ENCODE peak calls at places on chromosomes 11 and 22, in eight cellular contexts. C is fibroblast of pulmonary artery; R is T-cell; J is BE2C; H is NCI-H187; M is choroid plexus epithelial cell; N is stimulated activated CD4-positive, alpha-beta T cell treated with anti-CD3 and anti-CD28 coated beads, Interleukin-1b, Interleukin-23, amount 100 ng/mL, for 24 hours; X is brain microvascular endothelial cell. O is an unnamed sample.

GRCh38 chr11:32381149-32381548 is 54.2 kb downstream of the WT1 start:
- DNase-seq in C (no peak), R (no peak), J (no peak), H (no peak), M (no peak), N (no peak), X (no peak), O (no peak)

GRCh38 chr11:86748296-86748695 is 52.0 kb upstream of the PRSS23 start:
- DNase-seq in C (no peak), R (no peak), J (no peak), H (no peak), M (peak; percentile 55), N (no peak), X (peak; percentile 61), O (no peak)

GRCh38 chr22:20636945-20637344 is 129.5 kb downstream of the MED15 start:
- DNase-seq in C (no peak), R (no peak), J (no peak), H (no peak), M (no peak), N (no peak), X (no peak), O (no peak)

GRCh38 chr22:39236321-39237275 is 8.2 kb downstream of the PDGFB start:
- DNase-seq in C (no peak), R (peak; percentile 46), J (no peak), H (peak; percentile 51), M (no peak), N (no peak), X (peak; percentile 51), O (peak; percentile 67)

GRCh38 chr22:44730490-44731356 is 21.7 kb upstream of the ARHGAP8 start:
- DNase-seq in C (no peak), R (no peak), J (no peak), H (no peak), M (no peak), N (no peak), X (no peak), O (no peak)

GRCh38 chr11:102530558-102530957 is at the start of gene MMP7:
- DNase-seq in C (peak; percentile 49), R (no peak), J (no peak), H (no peak), M (peak; percentile 61), N (no peak), X (peak; percentile 26), O (no peak)

GRCh38 chr11:79371152-79371551 is 69.7 kb downstream of the TENM4 start:
- DNase-seq in C (no peak), R (no peak), J (no peak), H (no peak), M (no peak), N (no peak), X (no peak), O (no peak)

GRCh38 chr11:22634897-22635629 is 9.4 kb upstream of the FANCF start:
- DNase-seq in C (peak; percentile 38), R (no peak), J (peak; percentile 71), H (no peak), M (peak; percentile 71), N (no peak), X (peak; percentile 12), O (no peak)

GRCh38 chr11:95154514-95154913 is 64.9 kb downstream of the ENDOD1 start:
- DNase-seq in C (peak; percentile 70), R (peak; percentile 50), J (peak; percentile 74), H (no peak), M (peak; percentile 59), N (peak; percentile 41), X (no peak), O (no peak)

GRCh38 chr11:68181719-68182451 is 31.2 kb downstream of the KMT5B start:
- DNase-seq in C (no peak), R (no peak), J (no peak), H (no peak), M (peak; percentile 16), N (no peak), X (no peak), O (no peak)

GRCh38 chr22:30606455-30607299 is at the start of gene TCN2:
- DNase-seq in C (peak; percentile 89), R (peak; percentile 3), J (peak; percentile 65), H (peak; percentile 45), M (peak; percentile 90), N (no peak), X (peak; percentile 68), O (no peak)